ENCODE peak calls at places on chromosomes 7 and 10, in six cellular contexts. P, G, Q, L, F and B are unnamed samples.

GRCh38 chr7:1074593-1075431 is 13.1 kb upstream of the GPER1 start:
- DNase-seq in P (no peak), G (no peak), Q (no peak), L (no peak), F (no peak), B (no peak)

GRCh38 chr7:125256446-125256845 is 326.8 kb upstream of the POT1 start:
- DNase-seq in P (no peak), G (no peak), Q (no peak), L (no peak), F (no peak), B (no peak)

GRCh38 chr10:21976739-21977138 is 26.8 kb downstream of the DNAJC1 start:
- DNase-seq in P (no peak), G (peak), Q (no peak), L (no peak), F (no peak), B (no peak)

GRCh38 chr10:132461103-132461682 is 64.2 kb downstream of the PWWP2B start:
- DNase-seq in P (no peak), G (no peak), Q (no peak), L (no peak), F (no peak), B (no peak)

GRCh38 chr10:83352588-83352987 is 786.7 kb upstream of the GHITM start:
- DNase-seq in P (no peak), G (no peak), Q (no peak), L (no peak), F (no peak), B (no peak)

GRCh38 chr10:71516890-71517289 is 120.2 kb downstream of the CDH23 start:
- DNase-seq in P (no peak), G (no peak), Q (no peak), L (no peak), F (no peak), B (no peak)

GRCh38 chr10:51170518-51171245 is 96.4 kb downstream of the PRKG1 start:
- DNase-seq in P (no peak), G (no peak), Q (no peak), L (no peak), F (no peak), B (no peak)

GRCh38 chr7:14752301-14752700 is 150.2 kb downstream of the DGKB start:
- DNase-seq in P (no peak), G (no peak), Q (no peak), L (no peak), F (no peak), B (no peak)

GRCh38 chr7:93736970-93737369 is 153.6 kb downstream of the TFPI2 start:
- DNase-seq in P (no peak), G (no peak), Q (no peak), L (no peak), F (no peak), B (no peak)

GRCh38 chr7:27124096-27124978 is 6.2 kb downstream of the HOXA4 start:
- DNase-seq in P (no peak), G (no peak), Q (no peak), L (no peak), F (no peak), B (no peak)

GRCh38 chr10:36036137-36036536 is 394.0 kb upstream of the FZD8 start:
- DNase-seq in P (no peak), G (no peak), Q (no peak), L (no peak), F (no peak), B (no peak)

GRCh38 chr7:131908719-131909118 is 352.3 kb upstream of the PODXL start:
- DNase-seq in P (no peak), G (no peak), Q (no peak), L (no peak), F (no peak), B (no peak)

GRCh38 chr10:5896765-5897340 is 6.8 kb downstream of the FBH1 start:
- DNase-seq in P (no peak), G (no peak), Q (no peak), L (no peak), F (no peak), B (no peak)

GRCh38 chr7:102849538-102849937 is 63.3 kb upstream of the LRRC17 start:
- DNase-seq in P (no peak), G (no peak), Q (no peak), L (no peak), F (no peak), B (no peak)

GRCh38 chr7:45591101-45591906 is 17.1 kb downstream of the ADCY1 start:
- DNase-seq in P (no peak), G (no peak), Q (no peak), L (no peak), F (peak), B (no peak)

GRCh38 chr7:70717553-70718248 is 414.2 kb upstream of the GALNT17 start:
- DNase-seq in P (no peak), G (no peak), Q (no peak), L (no peak), F (no peak), B (no peak)

GRCh38 chr7:154750353-154750801 is 252.5 kb downstream of the PAXIP1 start:
- DNase-seq in P (no peak), G (no peak), Q (no peak), L (no peak), F (no peak), B (no peak)

GRCh38 chr10:44300666-44301649 is 83.9 kb downstream of the CXCL12 start:
- DNase-seq in P (no peak), G (no peak), Q (no peak), L (peak), F (no peak), B (no peak)

GRCh38 chr10:130028465-130028819 is 64.4 kb upstream of the EBF3 start:
- DNase-seq in P (no peak), G (no peak), Q (no peak), L (no peak), F (no peak), B (no peak)

GRCh38 chr10:52420656-52421055 is 106.6 kb downstream of the DKK1 start:
- DNase-seq in P (no peak), G (no peak), Q (no peak), L (no peak), F (no peak), B (no peak)

GRCh38 chr7:106603300-106603699 is 57.7 kb downstream of the CCDC71L start:
- DNase-seq in P (no peak), G (no peak), Q (no peak), L (no peak), F (no peak), B (no peak)

GRCh38 chr7:155746188-155746587 is 66.1 kb downstream of the SHH start:
- DNase-seq in P (no peak), G (no peak), Q (no peak), L (no peak), F (no peak), B (no peak)

GRCh38 chr10:63206997-63207952 is 74.1 kb downstream of the NRBF2 start:
- DNase-seq in P (no peak), G (no peak), Q (no peak), L (peak), F (no peak), B (no peak)

GRCh38 chr10:84293574-84294016 is 34.8 kb upstream of the CCSER2 start:
- DNase-seq in P (no peak), G (no peak), Q (no peak), L (no peak), F (no peak), B (no peak)

GRCh38 chr10:97347317-97347716 is 12.8 kb upstream of the FRAT2 start:
- DNase-seq in P (no peak), G (no peak), Q (no peak), L (no peak), F (no peak), B (no peak)

DNA sequence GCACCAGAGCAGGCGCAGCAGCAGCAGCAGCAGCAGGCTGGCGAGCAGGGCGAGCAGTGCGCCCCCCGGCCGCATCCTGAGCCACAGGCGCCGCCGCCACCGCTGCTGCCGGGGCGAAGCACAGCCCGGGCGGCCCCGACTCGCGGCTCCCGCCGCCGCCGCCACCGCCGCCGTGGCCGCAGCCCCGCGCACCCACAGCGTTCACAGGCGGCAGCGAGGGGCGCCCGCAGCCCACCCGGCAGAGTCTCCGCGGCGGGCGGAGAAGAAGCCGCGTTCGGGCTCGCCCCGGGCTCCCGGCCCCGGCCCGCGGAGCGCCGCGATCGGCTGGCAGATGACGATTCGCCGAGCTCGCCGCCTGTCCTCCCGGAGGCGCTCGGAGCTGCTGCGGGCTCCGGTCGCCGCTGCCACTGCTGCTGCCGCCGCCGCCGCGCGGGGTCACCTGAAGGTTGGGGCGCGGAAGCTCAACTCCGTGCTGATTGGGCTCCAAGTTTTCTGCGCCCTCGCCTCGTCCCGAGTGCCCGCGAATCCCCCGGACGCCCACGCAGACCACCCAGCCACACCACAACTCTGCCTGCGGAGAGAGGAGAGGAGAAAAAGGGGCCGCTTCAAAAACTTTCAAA is at the start of gene ST8SIA6:
- DNase-seq in P (no peak), G (peak), Q (peak), L (no peak), F (peak), B (peak)
- TF ChIP-seq CTCF in P (no peak), G (no peak), Q (no peak), L (no peak), F (no peak), B (no peak)

GRCh38 chr7:144488977-144489376 is 85.5 kb upstream of the NOBOX start:
- DNase-seq in P (no peak), G (no peak), Q (no peak), L (no peak), F (no peak), B (no peak)
- TF ChIP-seq CTCF in P (no peak), G (no peak), Q (no peak), L (no peak), F (no peak), B (no peak)

DNA sequence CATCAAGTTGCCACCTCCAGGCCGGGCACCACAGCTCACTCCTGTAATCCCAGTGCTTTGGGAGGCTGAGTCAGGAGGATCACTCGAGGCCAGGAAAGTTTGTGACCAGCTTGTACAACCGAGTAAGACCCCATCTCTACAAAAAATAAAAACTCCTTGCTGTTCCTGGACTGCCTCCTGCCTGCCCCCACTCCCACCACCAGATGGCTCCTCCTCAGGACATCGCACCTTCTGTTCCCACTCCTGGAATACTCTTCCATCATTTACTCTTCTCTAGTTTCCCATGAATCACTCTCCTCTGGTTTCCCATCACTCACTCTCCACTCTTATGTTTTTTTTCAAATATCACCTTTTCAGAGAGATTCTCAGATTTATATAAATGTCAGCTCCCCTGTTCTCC is 540.7 kb downstream of the CALN1 start:
- DNase-seq in P (no peak), G (no peak), Q (no peak), L (no peak), F (no peak), B (no peak)
- TF ChIP-seq CTCF in P (no peak), G (peak), Q (peak), L (peak), F (peak), B (no peak)

GRCh38 chr10:32253821-32254220 is 93.1 kb downstream of the EPC1 start:
- DNase-seq in P (no peak), G (no peak), Q (no peak), L (no peak), F (no peak), B (no peak)
- TF ChIP-seq CTCF in P (no peak), G (no peak), Q (no peak), L (no peak), F (no peak), B (peak)

DNA sequence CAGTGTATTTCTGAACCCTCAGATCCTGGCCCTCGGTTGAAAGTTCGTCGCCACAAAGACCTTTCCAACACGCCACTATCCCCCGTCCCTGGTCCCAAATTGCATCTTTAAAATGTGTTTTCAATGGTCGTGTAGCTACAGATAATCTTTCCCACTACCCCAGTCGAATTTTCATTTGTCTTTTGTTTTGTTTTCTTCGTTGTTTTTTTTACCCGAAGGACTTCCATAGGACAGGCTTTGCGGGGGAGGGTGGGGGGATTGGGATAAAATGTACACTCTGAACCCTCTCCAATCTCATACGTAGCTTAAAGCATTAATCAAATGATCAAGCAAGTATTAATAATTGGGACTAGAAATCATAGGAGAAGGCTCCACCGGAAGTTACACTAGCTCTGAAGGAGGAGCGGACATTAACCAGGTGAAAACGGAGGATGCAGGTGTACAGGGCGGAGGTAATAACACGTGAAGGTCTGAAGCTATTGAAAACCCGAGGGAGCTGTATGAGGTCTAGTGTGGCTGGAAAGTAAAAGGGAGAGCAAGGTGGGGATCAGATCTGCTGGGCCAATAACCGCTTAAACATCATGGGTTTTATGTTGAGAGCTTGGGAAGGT is 32.8 kb upstream of the PHF14 start:
- DNase-seq in P (no peak), G (no peak), Q (no peak), L (no peak), F (no peak), B (no peak)
- TF ChIP-seq CTCF in P (no peak), G (no peak), Q (no peak), L (no peak), F (no peak), B (no peak)